ENCODE peak calls at places on chromosome 3, in eight cellular contexts. P is uterus; Z is stimulated activated CD8-positive, alpha-beta memory T cell treated with anti-CD3 and anti-CD28 coated beads, Interleukin-15, amount 100 ng/mL, for 24 hours; S is NCI-H187; J is iPS-NIHi11; N is stimulated activated CD4-positive, alpha-beta T cell treated with anti-CD3 and anti-CD28 coated beads, Interleukin-4, amount 100 ng/mL, for 1 hour; E is activated gamma-delta T cell treated with Interleukin-2 at 50 U/mL for 16 hours; G is NCI-H2081. Q is an unnamed sample.

GRCh38 chr3:190537131-190537530 is 23.2 kb downstream of the IL1RAP start:
- DNase-seq in P (no peak), Z (no peak), S (no peak), J (no peak), N (no peak), E (no peak), G (no peak), Q (no peak)

GRCh38 chr3:55461896-55462295 is 25.2 kb downstream of the WNT5A start:
- DNase-seq in P (no peak), Z (no peak), S (no peak), J (no peak), N (no peak), E (no peak), G (no peak), Q (no peak)

GRCh38 chr3:197417451-197417850 is 119.0 kb upstream of the DLG1 start:
- DNase-seq in P (no peak), Z (no peak), S (no peak), J (no peak), N (no peak), E (no peak), G (no peak), Q (no peak)

GRCh38 chr3:13506680-13507079 is 26.6 kb downstream of the HDAC11 start:
- DNase-seq in P (no peak), Z (no peak), S (no peak), J (no peak), N (no peak), E (no peak), G (no peak), Q (no peak)

GRCh38 chr3:74089854-74090253 is 465.1 kb upstream of the PDZRN3 start:
- DNase-seq in P (no peak), Z (no peak), S (no peak), J (no peak), N (no peak), E (no peak), G (no peak), Q (no peak)

GRCh38 chr3:186882881-186883685 is 40.6 kb downstream of the ADIPOQ start:
- DNase-seq in P (no peak), Z (no peak), S (no peak), J (no peak), N (peak; percentile 51), E (no peak), G (no peak), Q (no peak)

GRCh38 chr3:156865732-156866131 is 39.6 kb downstream of the LEKR1 start:
- DNase-seq in P (no peak), Z (no peak), S (no peak), J (no peak), N (no peak), E (no peak), G (no peak), Q (no peak)

GRCh38 chr3:35778201-35778600 is 138.9 kb downstream of the ARPP21 start:
- DNase-seq in P (no peak), Z (no peak), S (no peak), J (peak; percentile 13), N (no peak), E (no peak), G (no peak), Q (no peak)

GRCh38 chr3:138625707-138626365 is 17.3 kb downstream of the FAIM start:
- DNase-seq in P (no peak), Z (no peak), S (no peak), J (no peak), N (no peak), E (no peak), G (no peak), Q (no peak)

GRCh38 chr3:176767385-176767784 is 429.9 kb downstream of the TBL1XR1 start:
- DNase-seq in P (no peak), Z (no peak), S (no peak), J (no peak), N (no peak), E (no peak), G (no peak), Q (no peak)

GRCh38 chr3:27666708-27667107 is 55.4 kb downstream of the EOMES start:
- DNase-seq in P (peak; percentile 19), Z (no peak), S (no peak), J (peak; percentile 71), N (no peak), E (no peak), G (peak; percentile 15), Q (no peak)